ENCODE peak calls at places on chromosome 22, in ten cellular contexts. C is H7; Q is psoas muscle; K is CD8-positive, alpha-beta T cell; B is thyroid gland; D is endodermal cell; R is tibial nerve; L is uterus; T is upper lobe of right lung; N is adrenal gland. G is an unnamed sample.
A peak's percentile ranks its signal among the peaks of the same experiment; 100 is the strongest.

GRCh38 chr22:25485626-25486545 is 78.6 kb upstream of the GRK3 start:
- DNase-seq in T (no peak), R (no peak), L (no peak), Q (no peak), D (no peak), C (no peak), B (no peak), K (no peak), N (no peak), G (no peak)

GRCh38 chr22:46649176-46650077 is 29.2 kb downstream of the GRAMD4 start:
- DNase-seq in Q (no peak), C (no peak), B (no peak), D (no peak), T (no peak), L (no peak), N (peak; percentile 77), R (no peak), K (no peak), G (no peak)

GRCh38 chr22:20524004-20524481 is 16.6 kb downstream of the MED15 start:
- DNase-seq in K (no peak), B (no peak), D (no peak), Q (no peak), C (peak; percentile 41), N (peak; percentile 41), L (no peak), R (no peak), T (no peak), G (no peak)

GRCh38 chr22:25902402-25902801 is 160.4 kb downstream of the MYO18B start:
- DNase-seq in C (no peak), L (no peak), D (no peak), B (no peak), Q (no peak), N (no peak), R (no peak), T (no peak), K (no peak), G (no peak)

GRCh38 chr22:40107756-40108437 is 69.8 kb upstream of the TNRC6B start:
- DNase-seq in B (no peak), D (no peak), T (no peak), R (no peak), Q (no peak), L (peak; percentile 18), C (no peak), N (peak; percentile 46), K (no peak), G (no peak)

GRCh38 chr22:32818446-32819115 is 17.1 kb downstream of the TIMP3 start:
- DNase-seq in D (no peak), K (no peak), C (no peak), L (no peak), T (no peak), B (no peak), R (no peak), N (no peak), Q (no peak), G (no peak)

GRCh38 chr22:46537946-46538815 is 761 bp upstream of the CELSR1 start:
- DNase-seq in R (no peak), K (no peak), D (peak; percentile 80), T (peak; percentile 83), B (peak; percentile 32), N (no peak), Q (no peak), L (no peak), C (peak; percentile 85), G (peak; percentile 37)

GRCh38 chr22:21064917-21065864 is 19.4 kb downstream of the LRRC74B start:
- DNase-seq in L (no peak), K (no peak), Q (no peak), B (no peak), C (no peak), D (peak; percentile 50), N (peak; percentile 42), R (no peak), T (no peak), G (no peak)

GRCh38 chr22:46069518-46070214 is 80.7 kb upstream of the PPARA start:
- DNase-seq in R (peak; percentile 95), C (no peak), B (peak; percentile 76), L (peak; percentile 94), T (peak; percentile 94), N (peak; percentile 96), K (no peak), D (no peak), Q (peak; percentile 91), G (peak; percentile 80)

GRCh38 chr22:40588726-40589125 is 47.8 kb downstream of the MRTFA start:
- DNase-seq in D (no peak), Q (no peak), K (no peak), T (no peak), L (no peak), B (no peak), N (peak; percentile 41), C (no peak), R (no peak), G (peak; percentile 35)

GRCh38 chr22:30887418-30887817 is 81.2 kb downstream of the MORC2 start:
- DNase-seq in D (no peak), B (no peak), K (no peak), L (no peak), N (no peak), C (peak; percentile 29), R (no peak), Q (no peak), T (peak; percentile 35), G (no peak)

GRCh38 chr22:46797355-46797754 is 34.9 kb downstream of the TBC1D22A start:
- DNase-seq in C (peak; percentile 68), N (no peak), B (no peak), R (no peak), L (no peak), Q (no peak), T (no peak), D (peak; percentile 63), K (no peak), G (no peak)

GRCh38 chr22:33579448-33580093 is 340.7 kb downstream of the LARGE1 start:
- DNase-seq in B (peak; percentile 34), D (peak; percentile 94), T (no peak), L (peak; percentile 36), C (peak; percentile 68), K (no peak), R (peak; percentile 74), Q (peak; percentile 29), N (peak; percentile 82), G (peak; percentile 84)

GRCh38 chr22:48890693-48891554 is 936.7 kb downstream of the BRD1 start:
- DNase-seq in C (peak; percentile 12), R (no peak), L (no peak), T (peak; percentile 42), B (no peak), K (no peak), Q (no peak), D (no peak), N (no peak), G (no peak)
- H3K4me3 ChIP-seq in C (no peak overlapping the region), R (no peak overlapping the region), L (no peak overlapping the region), T (no peak overlapping the region), B (no peak overlapping the region), K (no peak overlapping the region), Q (no peak overlapping the region), D (no peak overlapping the region), N (no peak overlapping the region), G (no peak overlapping the region)

GRCh38 chr22:29790061-29790460 is 22.9 kb downstream of the UQCR10 start:
- DNase-seq in Q (no peak), R (no peak), N (no peak), K (no peak), C (no peak), B (no peak), D (no peak), L (no peak), T (no peak), G (no peak)

GRCh38 chr22:29797351-29797750 is 30.2 kb downstream of the UQCR10 start:
- DNase-seq in D (no peak), R (no peak), K (no peak), B (no peak), T (no peak), N (no peak), L (no peak), C (no peak), Q (no peak), G (no peak)

GRCh38 chr22:29788339-29789279 is 21.4 kb downstream of the UQCR10 start:
- DNase-seq in Q (no peak), C (no peak), L (no peak), K (no peak), N (peak; percentile 72), D (no peak), T (no peak), B (no peak), R (no peak), G (no peak)

GRCh38 chr22:29795663-29796062 is 28.5 kb downstream of the UQCR10 start:
- DNase-seq in T (no peak), C (no peak), R (no peak), N (no peak), D (no peak), B (no peak), L (no peak), K (no peak), Q (no peak), G (no peak)

GRCh38 chr22:29793396-29793795 is 26.2 kb downstream of the UQCR10 start:
- DNase-seq in Q (no peak), T (no peak), R (no peak), K (no peak), D (no peak), L (no peak), C (no peak), B (no peak), N (no peak), G (no peak)
- H3K36me3 ChIP-seq in Q (peaks cover 21% of the 10 kb centered on the region), T (peaks cover 77% of the 10 kb centered on the region), R (peaks cover 99% of the 10 kb centered on the region), K (peaks cover 53% of the 10 kb centered on the region), D (peaks cover 54% of the 10 kb centered on the region), L (no peaks in the 10 kb centered on the region), C (peaks cover 17% of the 10 kb centered on the region), B (peaks cover 43% of the 10 kb centered on the region), N (peaks cover 61% of the 10 kb centered on the region), G (peaks cover 59% of the 10 kb centered on the region)

GRCh38 chr22:27470169-27470772 is 331.3 kb downstream of the MN1 start:
- DNase-seq in L (no peak), D (no peak), R (no peak), N (no peak), T (no peak), C (no peak), B (no peak), Q (no peak), K (no peak), G (no peak)
- H3K27me3 ChIP-seq in L (no peaks in the 10 kb centered on the region), D (peaks cover 18% of the 10 kb centered on the region), R (no peaks in the 10 kb centered on the region), N (no peaks in the 10 kb centered on the region), T (no peaks in the 10 kb centered on the region), C (no peaks in the 10 kb centered on the region), B (no peaks in the 10 kb centered on the region), Q (no peaks in the 10 kb centered on the region), K (no peaks in the 10 kb centered on the region), G (no peaks in the 10 kb centered on the region)

GRCh38 chr22:41801886-41802285 is 1.4 kb downstream of the CCDC134 start:
- DNase-seq in Q (no peak), L (no peak), T (no peak), B (no peak), N (no peak), D (no peak), C (no peak), K (no peak), R (no peak), G (no peak)
- H3K4me3 ChIP-seq in Q (peak overlapping the region; percentile 91), L (no peak overlapping the region), T (no peak overlapping the region), B (no peak overlapping the region), N (peak overlapping the region; percentile 93), D (peak overlapping the region; percentile 84), C (no peak overlapping the region), K (no peak overlapping the region), R (no peak overlapping the region), G (peak overlapping the region; percentile 82)

DNA sequence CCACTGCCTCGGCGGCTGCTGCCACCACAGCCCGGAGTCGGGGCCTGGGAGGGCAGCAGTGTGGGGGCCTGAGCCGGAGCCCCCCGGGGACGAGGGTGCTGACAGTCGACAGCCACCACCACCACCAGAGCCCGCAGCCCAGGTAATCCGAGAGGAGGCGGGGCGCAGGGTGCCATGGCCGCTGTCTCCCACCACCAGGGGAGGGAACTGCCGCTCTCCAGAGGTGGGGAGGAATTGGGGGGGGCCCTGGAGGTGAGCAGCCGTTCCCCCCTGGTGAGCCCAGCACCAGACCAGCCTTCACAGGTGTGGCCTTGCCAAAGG is 12.6 kb downstream of the TRIOBP start:
- DNase-seq in R (no peak), C (peak; percentile 64), Q (no peak), D (no peak), B (no peak), K (no peak), L (no peak), T (no peak), N (no peak), G (no peak)
- H3K36me3 ChIP-seq in R (peaks cover 18% of the 10 kb centered on the region), C (peaks cover 1% of the 10 kb centered on the region), Q (no peaks in the 10 kb centered on the region), D (peaks cover 41% of the 10 kb centered on the region), B (no peaks in the 10 kb centered on the region), K (no peaks in the 10 kb centered on the region), L (no peaks in the 10 kb centered on the region), T (no peaks in the 10 kb centered on the region), N (no peaks in the 10 kb centered on the region), G (no peaks in the 10 kb centered on the region)

G was measured in HAP-1.